ENCODE peak calls at places on chromosomes 6 and 20, in four cellular contexts. T is mesendoderm, U is left ventricle myocardium inferior, P is transverse colon. G is an unnamed sample. For H3K4me1, the result is how much of the 10 kb centered on the place peaks cover.

GRCh38 chr6:170393807-170394399 is 87.3 kb downstream of the FAM120B start:
- DNase-seq in U (no peak), P (no peak), T (no peak), G (no peak)

GRCh38 chr6:134106702-134107101 is 54.3 kb upstream of the SLC2A12 start:
- DNase-seq in U (no peak), T (no peak), P (no peak), G (no peak)

GRCh38 chr6:114650891-114651290 is 308.1 kb upstream of the HS3ST5 start:
- DNase-seq in U (no peak), P (no peak), T (peak), G (no peak)

GRCh38 chr6:28544211-28544610 is 18.5 kb downstream of the GPX5 start:
- DNase-seq in T (peak), P (no peak), U (no peak), G (no peak)

GRCh38 chr20:4886771-4887527 is 114.4 kb downstream of the SLC23A2 start:
- DNase-seq in T (no peak), U (no peak), P (no peak), G (no peak)

GRCh38 chr6:8556370-8557018 is 121.1 kb upstream of the SLC35B3 start:
- DNase-seq in U (no peak), T (no peak), P (no peak), G (no peak)

GRCh38 chr6:137044366-137045220 is at the start of gene IL20RA:
- DNase-seq in T (peak), U (peak), P (peak), G (peak)

GRCh38 chr6:119517428-119517827 is 167.9 kb upstream of the MAN1A1 start:
- DNase-seq in T (peak), U (no peak), P (no peak), G (no peak)

GRCh38 chr20:63520939-63521601 is 505 bp downstream of the PPDPF start:
- DNase-seq in T (peak), P (peak), U (peak), G (peak)

GRCh38 chr6:3919130-3919628 is 70.0 kb downstream of the FAM50B start:
- DNase-seq in T (peak), U (peak), P (no peak), G (peak)

GRCh38 chr6:126118058-126118759 is 131.9 kb downstream of the TRMT11 start:
- DNase-seq in U (no peak), P (no peak), T (peak), G (no peak)

GRCh38 chr6:24859608-24860007 is 60.9 kb upstream of the ARMH2 start:
- DNase-seq in U (no peak), T (no peak), P (no peak), G (no peak)

GRCh38 chr20:4973330-4974097 is 27.8 kb downstream of the SLC23A2 start:
- DNase-seq in P (peak), T (no peak), U (peak), G (peak)

GRCh38 chr20:815914-816606 is 17.5 kb upstream of the FAM110A start:
- DNase-seq in P (peak), T (peak), U (peak), G (peak)

GRCh38 chr6:83198486-83199172 is 5.5 kb downstream of the RWDD2A start:
- DNase-seq in T (no peak), U (no peak), P (no peak), G (no peak)

GRCh38 chr6:151374024-151374423 is 17.3 kb downstream of the ZBTB2 start:
- DNase-seq in P (no peak), T (peak), U (no peak), G (no peak)

GRCh38 chr6:67908377-67908776 is 726.7 kb upstream of the ADGRB3 start:
- DNase-seq in P (no peak), T (no peak), U (no peak), G (no peak)

GRCh38 chr6:31621991-31622390 is 1.5 kb downstream of the PRRC2A start:
- DNase-seq in P (peak), U (no peak), T (no peak), G (no peak)

GRCh38 chr6:16583151-16583762 is 178.0 kb downstream of the ATXN1 start:
- DNase-seq in T (no peak), U (no peak), P (peak), G (peak)

GRCh38 chr20:38590682-38591483 is 9.9 kb downstream of the ADIG start:
- DNase-seq in U (no peak), T (no peak), P (no peak), G (no peak)

GRCh38 chr6:12266571-12266970 is 23.6 kb upstream of the EDN1 start:
- DNase-seq in T (no peak), U (no peak), P (no peak), G (no peak)

GRCh38 chr20:57080796-57081195 is 185.6 kb downstream of the BMP7 start:
- DNase-seq in T (peak), P (no peak), U (no peak), G (no peak)

GRCh38 chr6:64266351-64266821 is 630.8 kb downstream of the PHF3 start:
- DNase-seq in P (no peak), U (no peak), T (no peak), G (no peak)

GRCh38 chr6:8131265-8131897 is 29.0 kb upstream of the EEF1E1 start:
- DNase-seq in P (peak), U (no peak), T (peak), G (no peak)

GRCh38 chr6:130293800-130294199 is 71.0 kb upstream of the SAMD3 start:
- DNase-seq in T (peak), P (peak), U (no peak), G (no peak)

GRCh38 chr6:108531332-108531731 is 29.4 kb upstream of the FOXO3 start:
- DNase-seq in T (peak), U (no peak), P (no peak), G (no peak)

GRCh38 chr6:113662688-113663333 is 194.3 kb upstream of the MARCKS start:
- DNase-seq in T (peak), U (no peak), P (no peak), G (no peak)

GRCh38 chr20:49724637-49725606 is 11.2 kb upstream of the B4GALT5 start:
- DNase-seq in P (no peak), U (peak), T (peak), G (peak)

GRCh38 chr6:106163966-106164877 is 78.1 kb downstream of the PRDM1 start:
- DNase-seq in U (no peak), P (peak), T (no peak), G (no peak)

GRCh38 chr6:9502991-9503761 is 911.7 kb downstream of the TFAP2A start:
- DNase-seq in P (no peak), U (no peak), T (peak), G (no peak)

GRCh38 chr6:135883045-135883444 is 31.5 kb downstream of the PDE7B start:
- DNase-seq in T (no peak), U (no peak), P (no peak), G (no peak)

GRCh38 chr6:138374815-138375214 is 2.9 kb upstream of the SMIM28 start:
- DNase-seq in T (no peak), U (no peak), P (no peak), G (no peak)
- H3K4me1 ChIP-seq in T (under half), U (under half), P (under half), G (under half)

DNA sequence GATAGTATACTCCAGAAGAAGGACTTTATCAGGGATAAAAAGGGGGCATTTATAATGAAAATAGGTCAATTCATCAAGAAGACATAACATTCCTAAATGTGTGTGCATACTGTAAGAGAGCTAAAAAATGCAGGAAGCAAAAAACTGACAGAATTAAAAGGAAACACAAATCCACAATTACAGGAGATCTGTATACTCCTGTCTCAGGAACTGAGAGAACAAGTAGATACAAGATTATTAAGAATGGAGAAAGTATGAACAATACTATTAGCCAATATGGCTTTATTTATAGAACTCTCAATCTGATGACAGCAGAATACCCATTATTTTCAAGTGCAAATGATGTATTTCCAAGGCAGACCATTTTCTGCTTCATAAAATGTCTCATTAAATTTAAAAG is 167.7 kb upstream of the BMP5 start:
- DNase-seq in T (no peak), U (no peak), P (no peak), G (no peak)
- H3K27ac ChIP-seq in T (no peak), U (no peak), P (no peak), G (no peak)

GRCh38 chr20:23159256-23159922 is 73.3 kb upstream of the CD93 start:
- DNase-seq in U (no peak), P (no peak), T (no peak), G (no peak)

GRCh38 chr20:23161968-23162696 is 76.0 kb upstream of the CD93 start:
- DNase-seq in U (peak), P (peak), T (no peak), G (peak)

GRCh38 chr20:23160536-23161243 is 74.6 kb upstream of the CD93 start:
- DNase-seq in U (no peak), P (no peak), T (no peak), G (no peak)

GRCh38 chr20:23161244-23161875 is 75.2 kb upstream of the CD93 start:
- DNase-seq in P (no peak), T (no peak), U (no peak), G (no peak)

GRCh38 chr20:23159923-23160445 is 73.9 kb upstream of the CD93 start:
- DNase-seq in P (no peak), T (no peak), U (no peak), G (no peak)
- H3K4me1 ChIP-seq in P (under half), T (under half), U (half or more), G (half or more)

GRCh38 chr6:53041356-53041755 is 23.8 kb upstream of the FBXO9 start:
- DNase-seq in U (no peak), T (no peak), P (no peak), G (no peak)
- H3K27ac ChIP-seq in U (peak), T (no peak), P (peak), G (no peak)

DNA sequence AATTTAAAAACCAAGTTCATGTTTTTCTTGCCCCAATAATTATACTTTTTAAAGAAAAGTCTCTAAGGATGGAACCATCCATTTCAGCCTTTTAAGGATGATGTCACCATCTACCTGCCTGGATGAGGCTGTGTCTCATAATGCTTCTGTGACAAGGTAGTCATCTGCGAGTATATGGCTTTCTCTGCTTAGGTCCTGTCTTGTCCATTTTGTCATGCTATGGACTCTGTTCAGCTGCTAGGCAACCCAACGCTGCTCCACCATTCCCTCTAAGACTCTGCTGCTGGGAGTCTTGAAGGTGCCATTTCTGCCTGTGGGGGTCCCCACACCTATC is 459.8 kb upstream of the RUNX2 start:
- DNase-seq in P (no peak), T (no peak), U (no peak), G (no peak)
- H3K4me1 ChIP-seq in P (under half), T (under half), U (under half), G (under half)

DNA sequence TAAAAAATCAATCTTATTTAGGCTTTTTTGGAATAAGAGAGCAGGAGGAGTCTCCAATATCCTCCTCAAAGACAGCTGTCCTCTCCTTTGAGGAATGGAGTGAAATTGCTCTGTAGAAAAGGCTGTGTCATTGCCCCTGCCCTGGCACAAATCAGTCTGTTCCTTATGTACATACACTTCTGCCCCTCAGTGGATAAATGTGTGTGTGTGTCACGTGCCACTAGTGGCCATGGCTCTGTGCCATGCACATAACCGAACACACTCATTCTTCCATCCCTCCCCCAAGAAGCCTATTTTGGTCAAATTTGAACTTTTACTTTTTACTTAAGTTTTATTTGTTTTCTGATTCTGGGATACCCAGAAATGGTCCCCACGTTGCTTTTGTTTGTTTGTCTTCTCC is 49.2 kb downstream of the ANKS1A start:
- DNase-seq in P (no peak), U (no peak), T (no peak), G (peak)
- H3K27ac ChIP-seq in P (no peak), U (peak), T (no peak), G (no peak)

DNA sequence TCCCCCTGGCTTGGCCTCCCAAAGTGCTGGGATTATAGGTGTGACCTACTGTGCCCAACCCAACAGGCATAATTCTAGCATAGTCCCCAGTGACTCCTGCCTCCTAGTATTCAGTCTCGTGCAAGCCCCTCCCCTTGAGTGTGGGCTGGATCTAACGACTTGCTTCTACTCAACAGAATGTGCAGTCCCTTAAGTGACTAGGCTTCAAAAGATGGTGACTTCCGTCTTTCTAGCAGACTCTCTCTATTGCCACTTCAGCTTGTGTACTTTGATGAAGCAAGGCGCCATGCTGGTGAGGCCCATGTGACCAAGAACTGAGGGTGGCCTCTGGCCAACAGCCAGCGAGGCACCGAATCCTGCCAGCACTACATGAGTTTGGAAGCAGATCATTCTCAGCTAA is 109.6 kb upstream of the TRAF3IP2 start:
- DNase-seq in U (no peak), P (no peak), T (no peak), G (no peak)
- H3K4me1 ChIP-seq in U (under half), P (under half), T (under half), G (under half)

GRCh38 chr6:131379951-131380350 is 193.1 kb upstream of the ARG1 start:
- DNase-seq in T (no peak), U (no peak), P (no peak), G (no peak)
- H3K27ac ChIP-seq in T (no peak), U (no peak), P (no peak), G (no peak)

DNA sequence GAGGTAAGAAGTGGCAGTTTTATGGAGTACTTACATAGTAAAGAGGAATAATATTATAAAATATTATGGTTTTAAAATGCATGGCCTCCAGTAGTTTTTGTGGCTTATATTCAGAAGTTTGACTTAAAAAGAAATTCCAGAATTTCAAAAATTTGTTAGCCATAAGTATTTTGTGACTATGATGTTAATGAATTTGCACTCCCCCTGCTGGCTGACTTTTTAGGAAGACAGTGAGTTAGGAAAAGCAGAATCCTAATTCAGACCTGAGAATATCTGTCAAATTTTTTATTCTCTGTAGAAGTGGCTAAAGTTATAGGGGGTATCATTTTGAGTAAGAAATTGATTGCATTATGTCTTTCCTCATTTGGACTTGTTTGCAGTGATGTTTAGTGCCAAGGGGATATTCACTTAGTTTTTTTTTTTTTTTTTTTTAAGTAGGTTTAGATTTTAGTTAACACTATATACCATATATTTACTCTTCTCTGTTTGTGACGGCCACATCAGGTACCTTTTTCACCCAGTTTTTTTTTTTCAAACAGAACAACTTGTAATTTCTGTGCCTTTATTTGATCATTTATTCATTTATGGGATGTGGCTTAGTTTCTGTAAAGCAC is 40.8 kb downstream of the ZFAND3 start:
- DNase-seq in T (peak), P (no peak), U (no peak), G (no peak)
- H3K4me1 ChIP-seq in T (under half), P (under half), U (half or more), G (under half)

GRCh38 chr20:24984963-24985640 is 7.4 kb downstream of the APMAP start:
- DNase-seq in P (peak), U (no peak), T (no peak), G (peak)
- H3K27ac ChIP-seq in P (peak), U (peak), T (no peak), G (peak)

G was measured in psoas muscle.